ENCODE peak calls at places on chromosomes 3 and 15, in four cellular contexts. A is GM12878, X is K562, V is HepG2. E is an unnamed sample.
A peak's percentile ranks its signal among the peaks of the same experiment; 100 is the strongest.

GRCh38 chr3:106251160-106251892 is 382.5 kb upstream of the CBLB start:
- DNase-seq in A (no peak), X (peak; percentile 2), V (no peak), E (no peak)

GRCh38 chr3:111851511-111851954 is 7.5 kb upstream of the PHLDB2 start:
- DNase-seq in A (no peak), X (no peak), V (no peak), E (no peak)

GRCh38 chr3:66561374-66561773 is 60.6 kb upstream of the LRIG1 start:
- DNase-seq in A (no peak), X (no peak), V (no peak), E (no peak)

GRCh38 chr3:58234516-58234931 is 3.1 kb upstream of the ABHD6 start:
- DNase-seq in A (no peak), X (no peak), V (peak; percentile 52), E (no peak)

GRCh38 chr15:93929375-93930094 is 301.8 kb upstream of the MCTP2 start:
- DNase-seq in A (no peak), X (no peak), V (no peak), E (no peak)

GRCh38 chr3:190101320-190102117 is 19.2 kb downstream of the P3H2 start:
- DNase-seq in A (no peak), X (no peak), V (no peak), E (no peak)

GRCh38 chr3:186888569-186888968 is 41.8 kb upstream of the ST6GAL1 start:
- DNase-seq in A (no peak), X (peak; percentile 79), V (no peak), E (no peak)

GRCh38 chr3:25885544-25885943 is 95.7 kb downstream of the OXSM start:
- DNase-seq in A (no peak), X (no peak), V (no peak), E (no peak)

GRCh38 chr3:14871456-14872200 is 52.9 kb downstream of the FGD5 start:
- DNase-seq in A (no peak), X (no peak), V (no peak), E (no peak)

GRCh38 chr3:122390665-122391064 is 6.7 kb downstream of the FAM162A start:
- DNase-seq in A (no peak), X (peak; percentile 41), V (no peak), E (no peak)

GRCh38 chr3:152073267-152073666 is 195.5 kb upstream of the MBNL1 start:
- DNase-seq in A (no peak), X (no peak), V (no peak), E (peak; percentile 1)

DNA sequence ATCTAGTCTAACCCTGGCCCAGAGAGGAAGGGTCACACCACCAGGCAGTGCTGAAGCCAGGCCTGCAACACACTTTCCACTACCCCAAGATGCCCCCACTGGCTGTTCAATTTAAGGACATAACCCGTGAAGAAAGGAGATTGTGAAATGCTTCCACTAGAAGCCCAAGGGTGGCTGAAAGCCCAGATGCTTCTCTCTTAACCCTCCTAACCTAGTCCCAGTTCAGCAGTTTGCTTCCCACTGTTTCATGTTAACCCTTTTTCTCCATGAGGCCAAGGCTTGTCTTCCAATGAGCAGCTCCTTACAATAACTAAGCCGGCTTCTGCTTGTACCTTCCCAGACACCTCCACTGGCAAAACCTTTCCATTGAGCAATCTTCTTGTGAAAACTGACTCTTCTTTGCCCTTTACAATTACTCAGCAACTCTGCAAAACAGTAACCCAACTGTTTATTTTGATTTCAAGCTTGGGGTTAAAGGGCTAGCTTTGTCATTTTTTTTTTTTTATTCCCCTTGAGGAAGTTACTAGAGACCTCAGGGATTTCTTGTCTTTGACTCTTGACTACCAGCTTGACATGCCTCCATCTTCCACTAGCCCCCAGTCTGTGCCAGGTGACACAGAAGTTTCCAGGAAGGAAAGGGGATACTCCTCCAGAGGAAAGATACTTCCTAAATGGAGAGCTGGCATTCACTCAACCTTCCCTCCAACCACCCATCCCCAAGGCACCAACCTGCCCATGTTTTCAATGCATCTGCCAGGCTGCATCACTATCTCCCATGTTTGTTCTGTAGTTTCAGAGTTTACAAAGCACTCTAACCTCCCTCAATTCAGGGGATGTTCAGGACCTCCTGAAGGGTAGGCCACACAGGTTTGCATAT is 198.6 kb upstream of the LPP start:
- DNase-seq in A (no peak), X (no peak), V (peak; percentile 45), E (no peak)
- TF ChIP-seq NFIC in A (no peak), X (no peak), V (no peak), E (no peak)

GRCh38 chr3:27356976-27357375 is 12.2 kb downstream of the NEK10 start:
- DNase-seq in A (no peak), X (no peak), V (no peak), E (no peak)

GRCh38 chr3:27354588-27355203 is 14.5 kb downstream of the NEK10 start:
- DNase-seq in A (no peak), X (no peak), V (no peak), E (no peak)

GRCh38 chr3:27360113-27361078 is 8.8 kb downstream of the NEK10 start:
- DNase-seq in A (no peak), X (no peak), V (peak; percentile 99), E (no peak)

GRCh38 chr3:27358372-27358771 is 10.8 kb downstream of the NEK10 start:
- DNase-seq in A (no peak), X (no peak), V (no peak), E (no peak)

GRCh38 chr3:27357665-27358258 is 11.4 kb downstream of the NEK10 start:
- DNase-seq in A (no peak), X (peak; percentile 46), V (peak; percentile 74), E (peak; percentile 39)
- TF ChIP-seq CTCF in A (peak; percentile 72), X (peak; percentile 45), V (peak; percentile 75), E (peak; percentile 70)

DNA sequence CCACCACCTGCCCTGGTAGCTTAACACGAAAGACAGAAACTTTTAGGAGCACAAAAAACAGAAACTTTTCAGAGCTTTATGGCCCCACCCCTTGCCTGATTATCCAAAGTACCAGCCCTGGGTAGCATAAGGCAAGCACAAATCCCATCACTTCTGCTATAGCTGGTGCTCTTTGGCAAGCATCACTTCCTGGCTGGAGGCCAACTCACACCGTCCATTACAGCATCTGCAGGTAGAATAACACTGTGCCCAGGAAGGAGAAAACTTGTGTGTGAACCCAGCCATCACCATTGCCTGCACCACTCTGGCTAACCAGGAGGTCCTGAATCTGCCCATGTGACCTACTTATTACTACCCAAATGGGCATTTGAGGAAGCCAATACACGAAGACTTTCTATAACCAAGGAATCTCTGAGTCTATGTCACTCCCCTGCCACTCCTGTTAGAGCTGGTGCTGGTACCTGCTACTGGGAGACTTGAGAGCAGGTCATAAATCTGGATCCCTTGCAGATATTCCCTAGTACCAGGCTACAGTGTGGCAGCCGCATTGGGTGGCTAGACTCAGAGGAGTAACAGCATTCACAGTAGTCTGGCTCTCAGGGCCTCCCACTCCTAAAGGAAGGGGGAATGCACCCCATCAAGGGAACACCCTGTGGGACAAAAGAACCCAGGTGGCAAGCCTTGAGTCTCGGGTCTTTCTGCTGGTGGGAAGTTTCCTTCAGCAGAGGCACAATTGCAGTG is 73.3 kb upstream of the AKAP13 start:
- DNase-seq in A (no peak), X (no peak), V (no peak), E (no peak)
- TF ChIP-seq NFIC in A (no peak), X (peak; percentile 46), V (no peak), E (no peak)

GRCh38 chr15:39959411-39959810 is 25.5 kb downstream of the EIF2AK4 start:
- DNase-seq in A (no peak), X (no peak), V (no peak), E (no peak)
- TF ChIP-seq CTCF in A (no peak), X (no peak), V (no peak), E (no peak)

DNA sequence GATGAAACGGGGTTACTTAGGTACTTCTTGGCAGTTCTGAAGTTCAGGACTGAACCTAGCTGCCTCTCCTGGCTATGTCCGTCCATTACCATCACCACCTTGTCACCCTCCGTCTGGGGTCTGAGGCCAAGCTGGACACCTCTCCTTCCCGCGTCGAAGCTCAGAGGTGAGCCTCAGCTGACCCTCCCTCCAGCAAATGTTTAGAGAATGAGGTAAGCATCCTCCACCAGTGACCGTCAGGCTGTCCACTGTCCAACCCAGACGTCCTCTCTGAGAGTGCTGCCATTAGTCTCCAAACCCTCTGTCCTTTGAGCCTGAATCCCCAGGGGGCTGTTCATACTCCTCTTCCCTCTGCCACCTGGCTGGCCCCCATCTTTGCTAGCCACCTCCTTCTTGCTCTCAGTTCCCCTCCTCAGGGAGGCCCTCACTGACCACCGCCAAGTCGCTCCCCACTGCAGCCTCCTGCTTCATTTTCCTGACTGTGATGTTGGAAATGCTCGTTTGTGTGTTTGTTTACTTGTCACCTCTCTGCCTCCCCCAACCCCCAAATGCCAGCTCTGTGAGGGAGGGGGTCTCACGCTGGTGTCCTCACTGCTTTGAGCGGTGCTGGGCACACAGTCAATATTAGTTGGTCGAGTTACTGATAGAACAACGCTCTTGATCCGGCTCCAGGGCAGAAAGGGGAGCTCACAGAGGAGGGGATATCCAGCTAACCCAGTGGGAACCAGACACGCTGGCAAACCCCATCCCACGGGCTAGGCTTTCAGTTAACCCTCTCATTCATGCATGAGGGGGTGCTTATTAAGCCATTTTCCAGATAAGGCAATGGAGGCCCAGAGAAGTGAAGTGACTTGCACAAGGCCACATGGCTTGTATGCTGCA is 64.9 kb downstream of the IQSEC1 start:
- DNase-seq in A (no peak), X (no peak), V (no peak), E (no peak)
- TF ChIP-seq NFIC in A (no peak), X (no peak), V (no peak), E (no peak)

E was measured in SK-N-SH.